ENCODE peak calls at places on chromosomes 11 and 22, in nine cellular contexts. C, L, I, S, W, T, H, E and D are unnamed samples.

GRCh38 chr11:102666331-102666957 is 39.1 kb downstream of the MMP27 start:
- DNase-seq in T (no peak), H (peak; percentile 56), W (no peak), C (peak; percentile 5), S (no peak), I (peak; percentile 71), L (no peak), E (peak; percentile 53), D (no peak)

GRCh38 chr22:29370556-29370955 is 17.8 kb downstream of the AP1B1 start:
- DNase-seq in C (no peak), T (no peak), S (peak; percentile 40), L (no peak), I (no peak), W (no peak), H (peak; percentile 95), E (no peak), D (no peak)

GRCh38 chr11:32610926-32611325 is 27.3 kb downstream of the EIF3M start:
- DNase-seq in C (no peak), T (no peak), E (no peak), L (no peak), S (no peak), W (no peak), I (no peak), H (no peak), D (no peak)

GRCh38 chr11:111379500-111380136 is 543 bp upstream of the POU2AF1 start:
- DNase-seq in S (no peak), C (no peak), H (peak; percentile 94), T (no peak), W (no peak), L (no peak), E (no peak), I (no peak), D (no peak)

GRCh38 chr11:36500315-36500721 is 9.8 kb downstream of the TRAF6 start:
- DNase-seq in C (peak; percentile 92), E (peak; percentile 63), H (no peak), W (no peak), I (peak; percentile 42), L (no peak), S (no peak), T (no peak), D (no peak)

GRCh38 chr11:131897247-131897646 is 526.8 kb downstream of the NTM start:
- DNase-seq in I (no peak), H (no peak), W (no peak), C (no peak), L (no peak), S (no peak), T (no peak), E (no peak), D (no peak)

GRCh38 chr11:44805152-44805461 is 78.3 kb downstream of the TSPAN18 start:
- DNase-seq in H (no peak), L (no peak), T (no peak), S (peak; percentile 46), C (no peak), E (no peak), W (no peak), I (no peak), D (no peak)

GRCh38 chr22:21865041-21865440 is 2.4 kb downstream of the MAPK1 start:
- DNase-seq in L (peak; percentile 14), W (no peak), C (peak; percentile 85), I (peak; percentile 22), E (no peak), S (no peak), T (no peak), H (no peak), D (peak; percentile 28)

GRCh38 chr11:12803086-12803826 is 129.0 kb downstream of the TEAD1 start:
- DNase-seq in I (no peak), H (no peak), E (no peak), W (no peak), L (no peak), C (peak; percentile 88), T (no peak), S (no peak), D (no peak)

GRCh38 chr11:68402355-68403031 is 58.1 kb upstream of the PPP6R3 start:
- DNase-seq in C (no peak), L (no peak), T (no peak), H (no peak), S (no peak), I (no peak), E (no peak), W (no peak), D (no peak)

GRCh38 chr11:66172146-66172545 is 96.3 kb upstream of the RAB1B start:
- DNase-seq in L (no peak), S (no peak), W (peak; percentile 4), C (peak; percentile 81), I (peak; percentile 41), T (no peak), E (peak; percentile 23), H (no peak), D (no peak)

GRCh38 chr11:130653838-130654601 is 205.6 kb downstream of the ADAMTS15 start:
- DNase-seq in E (no peak), L (no peak), C (peak; percentile 59), W (no peak), T (no peak), I (no peak), S (no peak), H (no peak), D (no peak)

GRCh38 chr22:17952273-17952801 is 72.0 kb downstream of the MICAL3 start:
- DNase-seq in H (no peak), T (no peak), E (no peak), W (no peak), L (no peak), I (no peak), C (no peak), S (no peak), D (no peak)

GRCh38 chr22:23692598-23693291 is 1.9 kb downstream of the RGL4 start:
- DNase-seq in E (no peak), W (no peak), T (no peak), C (no peak), H (no peak), I (no peak), L (no peak), S (peak; percentile 40), D (no peak)

GRCh38 chr11:92130432-92130831 is 94.2 kb upstream of the FAT3 start:
- DNase-seq in L (no peak), W (no peak), H (no peak), T (no peak), S (no peak), I (no peak), C (peak; percentile 81), E (peak; percentile 10), D (no peak)

GRCh38 chr11:87501388-87501787 is 463.7 kb downstream of the TMEM135 start:
- DNase-seq in W (no peak), L (no peak), H (no peak), C (no peak), T (no peak), E (no peak), I (no peak), S (no peak), D (no peak)

GRCh38 chr11:27501102-27501501 is 5.5 kb downstream of the LIN7C start:
- DNase-seq in C (no peak), L (no peak), E (no peak), W (no peak), S (no peak), I (no peak), T (no peak), H (no peak), D (no peak)

GRCh38 chr11:73596547-73596946 is 1.4 kb downstream of the FAM168A start:
- DNase-seq in C (no peak), T (no peak), H (no peak), W (no peak), S (no peak), L (no peak), E (no peak), I (no peak), D (no peak)

GRCh38 chr11:22516136-22516535 is 109.5 kb downstream of the FANCF start:
- DNase-seq in H (no peak), S (peak; percentile 32), L (no peak), T (no peak), E (no peak), W (no peak), C (no peak), I (no peak), D (no peak)

GRCh38 chr22:39574779-39575551 is 4.4 kb downstream of the CACNA1I start:
- DNase-seq in S (no peak), H (no peak), C (peak; percentile 91), W (no peak), I (peak; percentile 85), T (no peak), L (no peak), E (peak; percentile 84), D (no peak)

GRCh38 chr11:66593303-66593635 is 284 bp downstream of the CCS start:
- DNase-seq in W (no peak), C (no peak), S (peak; percentile 19), T (no peak), L (no peak), I (no peak), H (no peak), E (no peak), D (no peak)